ENCODE peak calls at places on chromosomes 1 and 21, in five cellular contexts. X, K, H, U and L are unnamed samples.
A peak's percentile ranks its signal among the peaks of the same experiment; 100 is the strongest.

GRCh38 chr1:29084196-29084521 is 39.5 kb downstream of the TMEM200B start:
- DNase-seq in H (no peak), U (no peak), X (no peak), K (no peak), L (no peak)

GRCh38 chr1:90357980-90358379 is 359.1 kb downstream of the BARHL2 start:
- DNase-seq in U (no peak), X (no peak), H (no peak), K (no peak), L (no peak)

GRCh38 chr1:23793018-23793781 is 2.3 kb downstream of the LYPLA2 start:
- DNase-seq in U (no peak), H (no peak), X (no peak), K (no peak), L (no peak)

GRCh38 chr1:67630438-67631045 is 54.5 kb upstream of the GADD45A start:
- DNase-seq in K (no peak), X (no peak), H (peak; percentile 69), U (no peak), L (no peak)

GRCh38 chr1:160522136-160522535 is 919 bp downstream of the SLAMF6 start:
- DNase-seq in U (no peak), X (no peak), H (no peak), K (no peak), L (no peak)

GRCh38 chr1:233431753-233432403 is 104.4 kb downstream of the MAP3K21 start:
- DNase-seq in H (no peak), K (no peak), X (no peak), U (no peak), L (no peak)

GRCh38 chr1:16115468-16116363 is 40.2 kb downstream of the EPHA2 start:
- DNase-seq in H (no peak), X (peak; percentile 94), U (no peak), K (no peak), L (no peak)

GRCh38 chr1:86169625-86170024 is 13.1 kb upstream of the COL24A1 start:
- DNase-seq in K (no peak), X (no peak), U (peak; percentile 36), H (peak; percentile 30), L (no peak)

GRCh38 chr1:52588535-52588934 is 13.6 kb upstream of the GPX7 start:
- DNase-seq in U (no peak), K (no peak), H (no peak), X (no peak), L (no peak)

GRCh38 chr1:90201467-90202358 is 206.8 kb downstream of the ZNF326 start:
- DNase-seq in U (peak; percentile 63), K (no peak), X (no peak), H (no peak), L (no peak)

GRCh38 chr1:99645199-99645598 is 714 bp upstream of the PALMD start:
- DNase-seq in K (peak; percentile 57), U (peak; percentile 30), H (peak; percentile 82), X (no peak), L (peak; percentile 89)

GRCh38 chr21:14259669-14260458 is 43.9 kb downstream of the RBM11 start:
- DNase-seq in X (peak; percentile 53), U (peak; percentile 56), K (no peak), H (peak; percentile 72), L (peak; percentile 56)

GRCh38 chr1:187001198-187001904 is 172.6 kb downstream of the PLA2G4A start:
- DNase-seq in H (peak; percentile 61), X (no peak), K (no peak), U (peak; percentile 91), L (peak; percentile 24)

GRCh38 chr1:113963281-113963906 is 15.9 kb upstream of the OLFML3 start:
- DNase-seq in X (no peak), U (peak; percentile 14), K (no peak), H (no peak), L (no peak)

GRCh38 chr1:26999440-26999987 is 6.0 kb downstream of the TRNP1 start:
- DNase-seq in K (peak; percentile 59), H (peak; percentile 96), U (peak; percentile 98), X (peak; percentile 59), L (peak; percentile 45)

GRCh38 chr1:234605983-234606730 is 3.8 kb downstream of the IRF2BP2 start:
- DNase-seq in H (peak; percentile 44), K (no peak), X (no peak), U (peak; percentile 62), L (peak; percentile 67)

GRCh38 chr1:100217834-100218233 is 31.8 kb downstream of the DBT start:
- DNase-seq in H (no peak), X (no peak), U (no peak), K (no peak), L (no peak)

GRCh38 chr1:197526736-197527371 is 248.4 kb downstream of the DENND1B start:
- DNase-seq in K (no peak), U (peak; percentile 44), X (no peak), H (peak; percentile 43), L (peak; percentile 31)

GRCh38 chr1:47804127-47804526 is 193.1 kb downstream of the TRABD2B start:
- DNase-seq in U (no peak), K (no peak), X (no peak), H (no peak), L (no peak)

GRCh38 chr1:30700528-30701265 is 22.7 kb downstream of the MATN1 start:
- DNase-seq in H (peak; percentile 66), U (peak; percentile 76), K (peak; percentile 72), X (no peak), L (no peak)

GRCh38 chr1:109687641-109688499 is at the start of gene GSTM1:
- DNase-seq in U (no peak), X (peak; percentile 70), H (no peak), K (no peak), L (no peak)

GRCh38 chr1:37177230-37177864 is 143.0 kb upstream of the GRIK3 start:
- DNase-seq in X (no peak), U (peak; percentile 1), H (peak; percentile 44), K (no peak), L (peak; percentile 21)

GRCh38 chr1:91700332-91700731 is 185.6 kb downstream of the TGFBR3 start:
- DNase-seq in K (no peak), X (no peak), H (no peak), U (peak; percentile 59), L (no peak)

GRCh38 chr1:158998781-158999161 is 10.9 kb upstream of the IFI16 start:
- DNase-seq in U (peak; percentile 61), X (peak; percentile 65), H (peak; percentile 80), K (peak; percentile 60), L (peak; percentile 87)

GRCh38 chr1:78762113-78762512 is 112.5 kb downstream of the IFI44 start:
- DNase-seq in H (no peak), K (no peak), U (no peak), X (no peak), L (no peak)

GRCh38 chr1:177306981-177307380 is 136.2 kb downstream of the BRINP2 start:
- DNase-seq in H (peak; percentile 44), K (no peak), X (no peak), U (no peak), L (no peak)

GRCh38 chr1:76939107-76939816 is 72.0 kb downstream of the ST6GALNAC5 start:
- DNase-seq in X (peak; percentile 20), H (no peak), U (peak; percentile 37), K (no peak), L (no peak)

GRCh38 chr1:243550276-243550675 is 294.4 kb downstream of the SDCCAG8 start:
- DNase-seq in X (no peak), U (peak; percentile 66), H (no peak), K (no peak), L (no peak)

GRCh38 chr1:77447669-77448068 is 165.8 kb downstream of the AK5 start:
- DNase-seq in U (no peak), K (no peak), H (peak; percentile 67), X (no peak), L (no peak)

GRCh38 chr1:198756470-198756869 is 117.6 kb downstream of the PTPRC start:
- DNase-seq in U (peak; percentile 36), K (no peak), H (peak; percentile 41), X (no peak), L (peak; percentile 27)

GRCh38 chr1:87506147-87506546 is 177.5 kb downstream of the LMO4 start:
- DNase-seq in K (no peak), U (no peak), X (no peak), H (peak; percentile 41), L (no peak)

GRCh38 chr1:151292207-151293030 is 10.3 kb downstream of the ZNF687 start:
- DNase-seq in X (no peak), U (no peak), K (no peak), H (no peak), L (no peak)

GRCh38 chr1:244096066-244096610 is 45.1 kb downstream of the ZBTB18 start:
- DNase-seq in K (no peak), H (no peak), U (no peak), X (no peak), L (no peak)

GRCh38 chr1:91997607-91998195 is 32.1 kb upstream of the EPHX4 start:
- DNase-seq in K (no peak), U (peak; percentile 68), H (peak; percentile 76), X (peak; percentile 17), L (peak; percentile 59)

GRCh38 chr1:169348356-169349036 is 19.1 kb downstream of the NME7 start:
- DNase-seq in H (peak; percentile 84), U (peak; percentile 68), K (no peak), X (peak; percentile 45), L (peak; percentile 74)

GRCh38 chr21:45256021-45256911 is 31.4 kb downstream of the POFUT2 start:
- DNase-seq in H (no peak), K (no peak), X (no peak), U (no peak), L (no peak)
- H3K27me3 ChIP-seq in H (peaks cover 8% of the 10 kb centered on the region), K (no peaks in the 10 kb centered on the region), X (no peaks in the 10 kb centered on the region), U (peaks cover 24% of the 10 kb centered on the region), L (peaks cover 2% of the 10 kb centered on the region)

GRCh38 chr1:246146811-246147210 is 360.3 kb downstream of the SMYD3 start:
- DNase-seq in X (no peak), U (no peak), K (no peak), H (no peak), L (no peak)
- H3K27me3 ChIP-seq in X (no peaks in the 10 kb centered on the region), U (no peaks in the 10 kb centered on the region), K (no peaks in the 10 kb centered on the region), H (no peaks in the 10 kb centered on the region), L (no peaks in the 10 kb centered on the region)

DNA sequence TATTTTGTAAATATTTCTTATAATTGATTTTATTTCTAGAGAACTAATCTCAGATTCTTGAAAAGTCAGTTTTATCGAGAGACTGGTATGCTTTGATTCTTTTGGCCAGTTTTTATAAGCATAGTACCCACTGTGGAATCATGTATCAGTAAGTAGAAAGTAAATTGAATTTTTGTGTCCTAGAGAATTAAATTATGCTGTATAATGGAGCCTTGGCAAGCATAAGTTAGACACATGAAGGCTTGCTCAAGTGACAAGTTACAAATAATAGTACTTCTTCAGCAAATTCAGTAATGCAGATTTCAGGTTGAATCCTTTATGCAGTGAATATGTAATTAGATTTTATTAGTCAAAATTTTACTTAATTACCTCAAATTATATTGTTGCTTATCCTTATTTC is 40.1 kb downstream of the ADGRL2 start:
- DNase-seq in U (no peak), X (no peak), H (no peak), K (no peak), L (no peak)
- H3K27me3 ChIP-seq in U (no peaks in the 10 kb centered on the region), X (no peaks in the 10 kb centered on the region), H (peaks cover 65% of the 10 kb centered on the region), K (no peaks in the 10 kb centered on the region), L (no peaks in the 10 kb centered on the region)

DNA sequence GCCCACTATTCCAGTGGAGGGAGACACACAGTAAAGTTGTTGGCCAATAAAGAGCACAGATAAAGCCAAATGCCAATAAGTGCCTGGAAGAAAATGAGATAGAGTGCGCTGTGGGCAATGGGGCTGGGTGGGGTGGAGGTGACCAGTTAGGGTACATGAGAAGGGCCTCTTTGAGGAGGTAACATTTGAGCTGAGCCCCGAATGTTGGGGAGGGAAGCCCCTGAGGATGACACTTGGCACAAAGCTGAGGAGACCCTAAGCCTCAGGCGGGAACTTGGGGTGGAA is 979 bp downstream of the S100A9 start:
- DNase-seq in X (no peak), K (no peak), U (no peak), H (no peak), L (no peak)
- H3K27me3 ChIP-seq in X (no peaks in the 10 kb centered on the region), K (no peaks in the 10 kb centered on the region), U (peaks cover 12% of the 10 kb centered on the region), H (no peaks in the 10 kb centered on the region), L (no peaks in the 10 kb centered on the region)